ENCODE peak calls at places on chromosomes 12 and 14, in four cellular contexts. H, Q, O and A are unnamed samples.

GRCh38 chr14:51981218-51981854 is 8.0 kb upstream of the RTRAF start:
- DNase-seq in Q (no peak), O (no peak), H (no peak), A (no peak)

GRCh38 chr12:94767971-94768370 is 117.6 kb upstream of the TMCC3 start:
- DNase-seq in H (no peak), Q (no peak), O (no peak), A (no peak)

GRCh38 chr12:107635139-107635538 is 50.5 kb upstream of the PWP1 start:
- DNase-seq in O (no peak), H (peak; percentile 11), Q (no peak), A (no peak)

GRCh38 chr14:88168498-88169165 is 154.4 kb downstream of the KCNK10 start:
- DNase-seq in Q (no peak), H (peak; percentile 14), O (no peak), A (no peak)

GRCh38 chr12:132402831-132403416 is 73.5 kb upstream of the GALNT9 start:
- DNase-seq in Q (no peak), H (no peak), O (no peak), A (no peak)

GRCh38 chr12:103626498-103626897 is 39.4 kb downstream of the STAB2 start:
- DNase-seq in Q (peak; percentile 46), O (peak; percentile 40), H (peak; percentile 64), A (no peak)

GRCh38 chr12:47012552-47012951 is 66.9 kb upstream of the PCED1B start:
- DNase-seq in O (no peak), Q (no peak), H (no peak), A (no peak)

GRCh38 chr12:23950011-23950774 is 723 bp upstream of the SOX5 start:
- DNase-seq in O (no peak), Q (no peak), H (peak; percentile 23), A (no peak)

GRCh38 chr14:91396959-91397815 is 20.4 kb downstream of the CCDC88C start:
- DNase-seq in H (no peak), Q (no peak), O (no peak), A (no peak)

GRCh38 chr12:95547522-95548055 is 3.7 kb downstream of the USP44 start:
- DNase-seq in H (no peak), Q (no peak), O (no peak), A (no peak)

GRCh38 chr12:122137681-122138080 is 36.3 kb downstream of the IL31 start:
- DNase-seq in O (no peak), H (peak; percentile 50), Q (no peak), A (no peak)

GRCh38 chr12:15131462-15131861 is 89.8 kb downstream of the RERG start:
- DNase-seq in H (no peak), Q (no peak), O (no peak), A (no peak)

GRCh38 chr12:19490908-19491307 is 51.6 kb downstream of the AEBP2 start:
- DNase-seq in Q (no peak), O (no peak), H (no peak), A (no peak)

GRCh38 chr12:6960291-6961277 is 9.4 kb downstream of the PTPN6 start:
- DNase-seq in Q (no peak), O (peak; percentile 45), H (no peak), A (no peak)

GRCh38 chr14:34398024-34398423 is 64.0 kb downstream of the SPTSSA start:
- DNase-seq in H (no peak), O (no peak), Q (no peak), A (no peak)

GRCh38 chr14:105128059-105128458 is 40.5 kb downstream of the JAG2 start:
- DNase-seq in Q (no peak), H (no peak), O (no peak), A (no peak)

GRCh38 chr14:21617614-21618013 is 17.1 kb downstream of the OR10G2 start:
- DNase-seq in H (no peak), Q (no peak), O (no peak), A (no peak)

GRCh38 chr14:100692859-100693558 is 33.7 kb upstream of the DLK1 start:
- DNase-seq in H (no peak), O (no peak), Q (no peak), A (no peak)

GRCh38 chr12:66217342-66217929 is 28.4 kb downstream of the IRAK3 start:
- DNase-seq in H (no peak), O (no peak), Q (no peak), A (no peak)

GRCh38 chr12:126518596-126519200 is 1453.5 kb downstream of the AACS start:
- DNase-seq in Q (no peak), O (no peak), H (no peak), A (no peak)

GRCh38 chr12:97572220-97572619 is 109.6 kb downstream of the RMST start:
- DNase-seq in Q (no peak), H (no peak), O (no peak), A (no peak)

GRCh38 chr12:10941916-10942607 is 3.0 kb upstream of the TAS2R14 start:
- DNase-seq in Q (no peak), O (no peak), H (peak; percentile 5), A (no peak)

GRCh38 chr12:29113101-29113500 is 36.0 kb upstream of the FAR2 start:
- DNase-seq in O (no peak), H (no peak), Q (no peak), A (no peak)

GRCh38 chr14:70879448-70879847 is 27.8 kb upstream of the PCNX1 start:
- DNase-seq in Q (no peak), H (no peak), O (no peak), A (no peak)

GRCh38 chr14:61713724-61714437 is 18.6 kb downstream of the HIF1A start:
- DNase-seq in Q (no peak), O (no peak), H (no peak), A (no peak)

GRCh38 chr12:41564816-41565215 is 376.7 kb downstream of the PDZRN4 start:
- DNase-seq in O (no peak), Q (no peak), H (no peak), A (no peak)

GRCh38 chr14:93137864-93138263 is 22.1 kb upstream of the ITPK1 start:
- DNase-seq in O (peak; percentile 66), H (peak; percentile 89), Q (no peak), A (no peak)

GRCh38 chr12:5318874-5319273 is 113.0 kb upstream of the NTF3 start:
- DNase-seq in Q (no peak), H (no peak), O (no peak), A (no peak)

GRCh38 chr12:112524676-112525425 is 106.1 kb downstream of the PTPN11 start:
- DNase-seq in O (no peak), H (no peak), Q (no peak), A (no peak)

GRCh38 chr12:30822385-30823139 is 67.8 kb upstream of the CAPRIN2 start:
- DNase-seq in H (peak; percentile 88), O (peak; percentile 75), Q (peak; percentile 59), A (peak; percentile 32)

GRCh38 chr12:127664901-127665300 is 602.1 kb upstream of the TMEM132C start:
- DNase-seq in Q (no peak), O (no peak), H (no peak), A (no peak)

GRCh38 chr12:98894412-98895085 is 249.5 kb downstream of the APAF1 start:
- DNase-seq in O (peak; percentile 73), Q (peak; percentile 65), H (no peak), A (no peak)

GRCh38 chr12:96383991-96384390 is 16.2 kb downstream of the CDK17 start:
- DNase-seq in O (no peak), H (no peak), Q (no peak), A (no peak)

GRCh38 chr12:12976366-12976765 is 23.7 kb downstream of the HEBP1 start:
- DNase-seq in H (no peak), O (no peak), Q (no peak), A (no peak)

GRCh38 chr12:47878293-47878917 is 26.4 kb downstream of the VDR start:
- DNase-seq in H (no peak), O (no peak), Q (no peak), A (no peak)

GRCh38 chr14:51513281-51513680 is 138.4 kb upstream of the FRMD6 start:
- DNase-seq in O (no peak), H (no peak), Q (no peak), A (no peak)

GRCh38 chr12:77615331-77615730 is 215.4 kb upstream of the NAV3 start:
- DNase-seq in O (no peak), Q (no peak), H (no peak), A (no peak)

GRCh38 chr14:30252800-30253425 is 306.0 kb upstream of the G2E3 start:
- DNase-seq in H (no peak), O (no peak), Q (no peak), A (no peak)

GRCh38 chr12:68641138-68641537 is 30.4 kb downstream of the RAP1B start:
- DNase-seq in Q (no peak), H (peak; percentile 24), O (no peak), A (no peak)
- H3K27ac ChIP-seq in Q (no peak overlapping the region), H (no peak overlapping the region), O (no peak overlapping the region), A (no peak overlapping the region)

DNA sequence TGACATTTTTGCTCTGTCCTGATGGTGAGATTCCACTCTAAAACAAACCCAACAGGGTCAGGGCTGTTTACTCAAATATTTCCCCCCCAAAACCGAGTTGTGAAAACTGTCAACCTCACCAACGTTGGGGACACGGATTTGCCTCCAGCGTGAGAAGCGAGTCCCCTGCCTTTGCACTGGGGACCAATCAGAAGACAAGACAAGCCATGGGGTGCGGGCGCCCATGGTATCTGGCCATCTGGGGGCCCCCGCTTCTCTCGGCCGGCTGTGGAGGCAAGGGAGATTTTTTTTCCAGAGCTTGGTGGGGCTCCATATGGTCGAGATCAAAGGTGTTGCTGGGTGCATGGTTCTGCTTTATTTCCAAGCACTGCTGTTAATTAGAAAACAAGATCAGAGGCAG is 272.1 kb downstream of the BCL11B start:
- DNase-seq in H (no peak), Q (no peak), O (no peak), A (no peak)
- H3K27ac ChIP-seq in H (no peak overlapping the region), Q (no peak overlapping the region), O (no peak overlapping the region), A (no peak overlapping the region)

GRCh38 chr14:96461950-96462798 is 40.0 kb upstream of the PAPOLA start:
- DNase-seq in H (peak; percentile 36), Q (no peak), O (no peak), A (no peak)
- H3K27ac ChIP-seq in H (no peak overlapping the region), Q (no peak overlapping the region), O (no peak overlapping the region), A (no peak overlapping the region)

GRCh38 chr14:81533536-81534343 is at the start of gene SEL1L:
- DNase-seq in Q (peak; percentile 98), O (peak; percentile 99), H (peak; percentile 100), A (peak; percentile 99)

GRCh38 chr14:81536125-81536771 is 2.6 kb upstream of the SEL1L start:
- DNase-seq in H (no peak), O (no peak), Q (no peak), A (no peak)

GRCh38 chr14:81535399-81536124 is 1.9 kb upstream of the SEL1L start:
- DNase-seq in O (no peak), H (no peak), Q (no peak), A (no peak)

GRCh38 chr14:81534510-81535074 is 939 bp upstream of the SEL1L start:
- DNase-seq in O (no peak), H (no peak), Q (no peak), A (no peak)

GRCh38 chr14:81533212-81533535 is 479 bp downstream of the SEL1L start:
- DNase-seq in Q (no peak), O (no peak), H (no peak), A (no peak)
- H3K27ac ChIP-seq in Q (no peak overlapping the region), O (peak overlapping the region; percentile 59), H (no peak overlapping the region), A (peak overlapping the region; percentile 58)

DNA sequence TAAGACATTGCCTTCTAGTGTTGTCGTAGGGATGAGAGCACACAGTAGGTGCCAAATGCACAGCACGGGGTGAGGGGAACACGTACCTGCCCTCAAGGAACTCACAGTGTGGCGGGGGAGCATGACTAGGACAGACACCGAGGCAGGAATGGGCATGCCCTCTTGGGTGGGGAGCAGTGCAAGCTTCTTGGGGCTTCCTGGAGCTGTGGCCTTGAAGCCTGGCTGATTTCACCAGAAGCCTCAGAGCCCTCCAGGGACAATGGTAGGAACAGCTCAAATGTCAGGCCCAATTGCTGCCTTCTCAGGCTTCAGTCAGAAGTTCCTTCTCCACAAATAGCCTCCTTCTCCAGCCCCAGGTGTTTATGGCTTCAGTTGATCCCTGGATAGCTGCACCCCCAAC is 43.4 kb downstream of the TEAD4 start:
- DNase-seq in H (no peak), O (no peak), Q (no peak), A (no peak)
- H3K27ac ChIP-seq in H (no peak overlapping the region), O (no peak overlapping the region), Q (no peak overlapping the region), A (no peak overlapping the region)